ENCODE peak calls at places on chromosomes 11 and 22, in five cellular contexts. One of them, this sample, is unnamed.

GRCh38 chr11:2924381-2924780 is 4.8 kb downstream of the PHLDA2 start:
- DNase-seq in kidney glomerular epithelial cell: no peak
- DNase-seq in effector CD4-positive, alpha-beta T cell: no peak
- DNase-seq in CD4-positive, alpha-beta memory T cell: no peak
- DNase-seq in chondrocyte: no peak
- DNase-seq in this sample: no peak

GRCh38 chr11:35373284-35373933 is 45.9 kb downstream of the SLC1A2 start:
- DNase-seq in kidney glomerular epithelial cell: peak
- DNase-seq in effector CD4-positive, alpha-beta T cell: no peak
- DNase-seq in CD4-positive, alpha-beta memory T cell: no peak
- DNase-seq in chondrocyte: no peak
- DNase-seq in this sample: peak

GRCh38 chr11:29914203-29914930 is 102.5 kb downstream of the KCNA4 start:
- DNase-seq in kidney glomerular epithelial cell: peak
- DNase-seq in effector CD4-positive, alpha-beta T cell: no peak
- DNase-seq in CD4-positive, alpha-beta memory T cell: no peak
- DNase-seq in chondrocyte: no peak
- DNase-seq in this sample: no peak

GRCh38 chr11:67996622-67997459 is 7.1 kb downstream of the UNC93B1 start:
- DNase-seq in kidney glomerular epithelial cell: no peak
- DNase-seq in effector CD4-positive, alpha-beta T cell: no peak
- DNase-seq in CD4-positive, alpha-beta memory T cell: no peak
- DNase-seq in chondrocyte: no peak
- DNase-seq in this sample: no peak

GRCh38 chr22:33722817-33723216 is 197.5 kb downstream of the LARGE1 start:
- DNase-seq in kidney glomerular epithelial cell: no peak
- DNase-seq in effector CD4-positive, alpha-beta T cell: no peak
- DNase-seq in CD4-positive, alpha-beta memory T cell: no peak
- DNase-seq in chondrocyte: no peak
- DNase-seq in this sample: no peak

GRCh38 chr11:64769283-64769682 is 9.1 kb downstream of the SF1 start:
- DNase-seq in kidney glomerular epithelial cell: no peak
- DNase-seq in effector CD4-positive, alpha-beta T cell: no peak
- DNase-seq in CD4-positive, alpha-beta memory T cell: no peak
- DNase-seq in chondrocyte: no peak
- DNase-seq in this sample: no peak

GRCh38 chr11:129295746-129296145 is 79.9 kb upstream of the BARX2 start:
- DNase-seq in kidney glomerular epithelial cell: no peak
- DNase-seq in effector CD4-positive, alpha-beta T cell: no peak
- DNase-seq in CD4-positive, alpha-beta memory T cell: no peak
- DNase-seq in chondrocyte: no peak
- DNase-seq in this sample: no peak

GRCh38 chr11:59901306-59901705 is 22.7 kb downstream of the OOSP3 start:
- DNase-seq in kidney glomerular epithelial cell: no peak
- DNase-seq in effector CD4-positive, alpha-beta T cell: no peak
- DNase-seq in CD4-positive, alpha-beta memory T cell: no peak
- DNase-seq in chondrocyte: no peak
- DNase-seq in this sample: peak

GRCh38 chr11:86955674-86956522 is 703 bp upstream of the FZD4 start:
- DNase-seq in kidney glomerular epithelial cell: peak
- DNase-seq in effector CD4-positive, alpha-beta T cell: no peak
- DNase-seq in CD4-positive, alpha-beta memory T cell: peak
- DNase-seq in chondrocyte: no peak
- DNase-seq in this sample: peak

This sample was measured in kidney tubule cell.